ENCODE peak calls at places on chromosomes 6 and 20, in five cellular contexts. S is COR-L47; A is NCI-H1417 treated with DMSO at 0.1 percent for 48 hours; W is GM23338; Q is central memory CD4-positive, alpha-beta T cell. K is an unnamed sample.

GRCh38 chr6:82801083-82801482 is 264.6 kb downstream of the UBE3D start:
- DNase-seq in W (no peak), A (no peak), S (no peak), Q (no peak), K (no peak)

GRCh38 chr6:11042750-11043551 is 1.2 kb downstream of the ELOVL2 start:
- DNase-seq in S (no peak), A (no peak), W (peak; percentile 29), Q (no peak), K (no peak)

GRCh38 chr6:112298021-112298745 is 43.8 kb upstream of the LAMA4 start:
- DNase-seq in S (no peak), A (no peak), W (no peak), Q (no peak), K (no peak)

GRCh38 chr6:87731818-87732661 is 30.0 kb upstream of the AKIRIN2 start:
- DNase-seq in W (peak; percentile 9), Q (peak; percentile 56), A (no peak), S (peak; percentile 87), K (peak; percentile 55)

GRCh38 chr6:17269840-17270239 is 11.3 kb upstream of the RBM24 start:
- DNase-seq in S (no peak), A (no peak), W (no peak), Q (no peak), K (no peak)

GRCh38 chr6:133705731-133706130 is 183.2 kb upstream of the TCF21 start:
- DNase-seq in W (no peak), A (no peak), Q (no peak), S (no peak), K (no peak)

GRCh38 chr20:57618091-57618765 is 2.0 kb downstream of the ZBP1 start:
- DNase-seq in S (no peak), A (no peak), Q (no peak), W (no peak), K (no peak)

GRCh38 chr6:90941885-90942284 is 355.0 kb upstream of the MAP3K7 start:
- DNase-seq in W (no peak), Q (no peak), A (no peak), S (no peak), K (no peak)

GRCh38 chr6:13101985-13102384 is 226.4 kb downstream of the TBC1D7 start:
- DNase-seq in W (no peak), S (no peak), A (no peak), Q (no peak), K (no peak)

GRCh38 chr20:59804347-59804746 is 129.1 kb downstream of the SYCP2 start:
- DNase-seq in Q (no peak), W (no peak), S (no peak), A (no peak), K (no peak)

GRCh38 chr20:35630636-35631035 is 15.0 kb downstream of the SPAG4 start:
- DNase-seq in S (no peak), Q (no peak), W (no peak), A (no peak), K (no peak)

GRCh38 chr6:115838763-115839401 is 221.8 kb downstream of the FRK start:
- DNase-seq in Q (no peak), A (no peak), W (peak; percentile 79), S (peak; percentile 25), K (peak; percentile 62)

GRCh38 chr20:1012359-1013168 is 10.5 kb upstream of the RSPO4 start:
- DNase-seq in A (no peak), Q (no peak), S (no peak), W (no peak), K (no peak)

GRCh38 chr6:56534680-56535419 is 107.8 kb downstream of the DST start:
- DNase-seq in A (no peak), S (no peak), Q (no peak), W (peak; percentile 77), K (peak; percentile 50)

GRCh38 chr20:49794336-49795124 is 18.1 kb upstream of the SLC9A8 start:
- DNase-seq in Q (no peak), A (no peak), S (no peak), W (no peak), K (no peak)

GRCh38 chr6:163054641-163055040 is 326.9 kb downstream of the PACRG start:
- DNase-seq in Q (no peak), W (no peak), S (no peak), A (no peak), K (no peak)

GRCh38 chr6:160254467-160255312 is 3.9 kb downstream of the SLC22A2 start:
- DNase-seq in A (no peak), W (no peak), Q (no peak), S (no peak), K (no peak)

GRCh38 chr20:14478126-14478525 is 140.7 kb upstream of the FLRT3 start:
- DNase-seq in A (no peak), S (no peak), W (no peak), Q (no peak), K (no peak)

GRCh38 chr6:36769161-36769675 is 70.0 kb downstream of the CPNE5 start:
- DNase-seq in A (no peak), S (no peak), W (no peak), Q (no peak), K (no peak)

GRCh38 chr6:13485923-13486557 is 1.4 kb downstream of the GFOD1 start:
- DNase-seq in W (peak; percentile 64), A (no peak), Q (no peak), S (peak; percentile 61), K (peak; percentile 50)

GRCh38 chr20:20520776-20521175 is 152.9 kb downstream of the INSM1 start:
- DNase-seq in A (no peak), S (no peak), Q (no peak), W (no peak), K (no peak)

GRCh38 chr20:53557157-53557556 is 36.5 kb downstream of the ZNF217 start:
- DNase-seq in A (no peak), W (no peak), S (no peak), Q (no peak), K (no peak)

GRCh38 chr6:35063701-35064507 is 77.2 kb downstream of the TCP11 start:
- DNase-seq in Q (no peak), A (no peak), W (no peak), S (no peak), K (no peak)

GRCh38 chr20:52103469-52103910 is 88.1 kb downstream of the ZFP64 start:
- DNase-seq in S (no peak), A (no peak), Q (no peak), W (peak; percentile 82), K (peak; percentile 51)